ENCODE peak calls at places on chromosomes 2 and 18, in five cellular contexts. C is HCT116, M is right lobe of liver, I is gastrocnemius medialis, P is fibroblast of lung. R is an unnamed sample.

GRCh38 chr18:12038661-12039417 is 54.8 kb upstream of the ANKRD62 start:
- DNase-seq in P (peak; percentile 76), M (peak; percentile 89), I (peak; percentile 57), C (peak; percentile 78), R (no peak)

GRCh38 chr2:161954103-161954502 is 119.9 kb downstream of the DPP4 start:
- DNase-seq in C (no peak), M (no peak), P (no peak), I (no peak), R (no peak)

GRCh38 chr2:85959826-85960225 is 71.0 kb upstream of the ST3GAL5 start:
- DNase-seq in C (no peak), M (no peak), P (no peak), I (no peak), R (no peak)

GRCh38 chr2:71458413-71459083 is 5.2 kb downstream of the DYSF start:
- DNase-seq in I (peak; percentile 45), P (peak; percentile 16), M (peak; percentile 61), C (no peak), R (no peak)

GRCh38 chr2:46315103-46315890 is 18.1 kb downstream of the EPAS1 start:
- DNase-seq in M (peak; percentile 97), P (peak; percentile 95), I (peak; percentile 55), C (peak; percentile 52), R (peak; percentile 96)

GRCh38 chr2:28142403-28142802 is 250.3 kb upstream of the FOSL2 start:
- DNase-seq in P (peak; percentile 46), C (no peak), I (no peak), M (no peak), R (no peak)

GRCh38 chr2:120595739-120596138 is 139.9 kb upstream of the GLI2 start:
- DNase-seq in P (no peak), C (no peak), I (no peak), M (no peak), R (no peak)

GRCh38 chr2:28252308-28252707 is 140.3 kb upstream of the FOSL2 start:
- DNase-seq in C (no peak), M (no peak), I (no peak), P (no peak), R (no peak)

GRCh38 chr2:42105330-42106256 is 57.8 kb downstream of the PKDCC start:
- DNase-seq in P (peak; percentile 28), I (no peak), C (no peak), M (peak; percentile 80), R (no peak)

GRCh38 chr2:27320958-27321543 is 1.8 kb downstream of the MPV17 start:
- DNase-seq in C (peak; percentile 98), M (peak; percentile 78), P (peak; percentile 98), I (peak; percentile 91), R (peak; percentile 86)

GRCh38 chr2:104321141-104321799 is 532.6 kb upstream of the POU3F3 start:
- DNase-seq in C (no peak), P (no peak), I (no peak), M (no peak), R (no peak)

GRCh38 chr18:32470136-32470712 is 458 bp downstream of the GAREM1 start:
- DNase-seq in C (no peak), P (peak; percentile 24), I (peak; percentile 6), M (peak; percentile 70), R (peak; percentile 32)

GRCh38 chr2:3585239-3586109 is 9.4 kb upstream of the COLEC11 start:
- DNase-seq in P (peak; percentile 98), C (no peak), M (peak; percentile 82), I (no peak), R (no peak)

DNA sequence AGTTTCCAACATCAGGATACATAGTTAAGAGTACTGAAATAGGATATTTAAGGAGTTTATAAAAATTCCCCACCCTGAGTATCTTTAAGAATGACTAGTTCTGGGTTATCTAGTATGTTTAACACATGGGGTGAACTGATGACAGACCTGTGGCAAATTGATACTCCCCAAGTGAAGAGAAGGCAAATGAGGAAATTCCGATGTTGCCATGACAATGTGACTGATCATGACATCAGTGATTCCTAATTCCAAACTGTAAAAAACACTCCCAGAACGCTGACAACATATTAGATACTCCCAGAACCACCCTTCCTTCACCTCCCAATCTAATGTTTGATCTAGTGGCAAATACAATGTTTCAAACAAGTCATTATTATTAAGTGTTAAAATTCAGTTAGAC is 77.6 kb downstream of the RBMS1 start:
- DNase-seq in C (no peak), M (no peak), P (no peak), I (no peak), R (peak; percentile 78)
- H3K4me1 ChIP-seq in C (peaks cover 7% of the 10 kb centered on the region), M (no peaks in the 10 kb centered on the region), P (peaks cover 31% of the 10 kb centered on the region), I (peaks cover 28% of the 10 kb centered on the region), R (peaks cover 55% of the 10 kb centered on the region)

GRCh38 chr2:96167407-96168013 is 22.3 kb upstream of the DUSP2 start:
- DNase-seq in P (no peak), I (no peak), M (no peak), C (no peak), R (no peak)

GRCh38 chr2:96163415-96163767 is 18.2 kb upstream of the DUSP2 start:
- DNase-seq in I (no peak), M (no peak), P (no peak), C (no peak), R (no peak)

GRCh38 chr2:96161785-96162367 is 16.6 kb upstream of the DUSP2 start:
- DNase-seq in I (no peak), M (no peak), C (no peak), P (peak; percentile 15), R (no peak)

GRCh38 chr2:96164459-96165184 is 19.4 kb upstream of the DUSP2 start:
- DNase-seq in M (no peak), P (no peak), C (no peak), I (no peak), R (no peak)

GRCh38 chr2:96163768-96164429 is 18.7 kb upstream of the DUSP2 start:
- DNase-seq in C (no peak), P (no peak), I (no peak), M (no peak), R (no peak)
- H3K27ac ChIP-seq in C (no peak overlapping the region), P (no peak overlapping the region), I (no peak overlapping the region), M (no peak overlapping the region), R (no peak overlapping the region)

GRCh38 chr2:136106505-136106904 is 11.4 kb downstream of the CXCR4 start:
- DNase-seq in M (no peak), I (no peak), C (no peak), P (no peak), R (no peak)
- TF ChIP-seq CTCF in M (no peak), I (no peak), C (no peak), P (no peak), R (no peak)

DNA sequence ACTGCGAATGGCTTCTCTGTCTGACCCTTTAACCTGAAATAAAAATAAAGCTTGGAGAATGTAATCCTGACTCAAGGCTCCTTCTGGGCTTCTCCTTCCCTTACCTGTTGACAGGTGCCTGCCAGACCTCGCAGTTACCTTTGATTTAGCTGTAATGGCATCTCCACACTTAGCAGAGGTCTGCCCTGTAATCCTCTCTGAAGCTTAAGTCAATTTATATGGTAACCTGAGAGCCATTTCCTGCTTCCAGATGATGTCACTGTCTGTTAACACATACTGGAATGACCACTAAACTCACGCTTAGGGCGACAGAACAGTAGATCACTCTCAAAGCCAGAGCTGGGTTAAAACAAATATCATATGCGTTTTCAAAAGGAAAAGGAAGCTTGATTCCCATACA is 29.4 kb upstream of the FOXI3 start:
- DNase-seq in I (no peak), P (no peak), C (no peak), M (no peak), R (peak; percentile 35)
- H3K4me1 ChIP-seq in I (no peaks in the 10 kb centered on the region), P (no peaks in the 10 kb centered on the region), C (peaks cover 7% of the 10 kb centered on the region), M (no peaks in the 10 kb centered on the region), R (no peaks in the 10 kb centered on the region)

R was measured in foreskin keratinocyte.